ENCODE peak calls at places on chromosome 19, in five cellular contexts. One of them, this sample, is unnamed. For H3K4me1, the result is how much of the 10 kb centered on the place peaks cover.

GRCh38 chr19:54530866-54531265 is 28.2 kb downstream of the LAIR2 start:
- DNase-seq in suprapubic skin: no peak
- DNase-seq in ovary: no peak
- DNase-seq in kidney: no peak
- DNase-seq in thoracic aorta: no peak
- DNase-seq in this sample: no peak

GRCh38 chr19:27691991-27692390 is 1521.0 kb downstream of the UQCRFS1 start:
- DNase-seq in suprapubic skin: no peak
- DNase-seq in ovary: no peak
- DNase-seq in kidney: no peak
- DNase-seq in thoracic aorta: no peak
- DNase-seq in this sample: no peak

GRCh38 chr19:29702958-29703320 is 12.1 kb downstream of the C19orf12 start:
- DNase-seq in suprapubic skin: no peak
- DNase-seq in ovary: no peak
- DNase-seq in kidney: no peak
- DNase-seq in thoracic aorta: no peak
- DNase-seq in this sample: no peak

GRCh38 chr19:54654447-54655321 is 8.1 kb upstream of the LILRB4 start:
- DNase-seq in suprapubic skin: no peak
- DNase-seq in ovary: no peak
- DNase-seq in kidney: no peak
- DNase-seq in thoracic aorta: no peak
- DNase-seq in this sample: no peak

GRCh38 chr19:5314907-5315298 is 25.7 kb downstream of the PTPRS start:
- DNase-seq in suprapubic skin: no peak
- DNase-seq in ovary: no peak
- DNase-seq in kidney: no peak
- DNase-seq in thoracic aorta: no peak
- DNase-seq in this sample: no peak

GRCh38 chr19:7397687-7398086 is 49.0 kb downstream of the ARHGEF18 start:
- DNase-seq in suprapubic skin: no peak
- DNase-seq in ovary: no peak
- DNase-seq in kidney: no peak
- DNase-seq in thoracic aorta: no peak
- DNase-seq in this sample: no peak

GRCh38 chr19:1131718-1132552 is 28.1 kb downstream of the GPX4 start:
- DNase-seq in suprapubic skin: peak
- DNase-seq in ovary: peak
- DNase-seq in kidney: peak
- DNase-seq in thoracic aorta: peak
- DNase-seq in this sample: peak

GRCh38 chr19:13155472-13156284 is 5.5 kb downstream of the IER2 start:
- DNase-seq in suprapubic skin: peak
- DNase-seq in ovary: peak
- DNase-seq in kidney: peak
- DNase-seq in thoracic aorta: no peak
- DNase-seq in this sample: peak

GRCh38 chr19:45186509-45187334 is 8.1 kb downstream of the BLOC1S3 start:
- DNase-seq in suprapubic skin: no peak
- DNase-seq in ovary: no peak
- DNase-seq in kidney: no peak
- DNase-seq in thoracic aorta: no peak
- DNase-seq in this sample: no peak

GRCh38 chr19:1847684-1848398 is 442 bp downstream of the REXO1 start:
- DNase-seq in suprapubic skin: no peak
- DNase-seq in ovary: no peak
- DNase-seq in kidney: peak
- DNase-seq in thoracic aorta: no peak
- DNase-seq in this sample: peak

GRCh38 chr19:13055213-13056051 is 47.2 kb downstream of the LYL1 start:
- DNase-seq in suprapubic skin: peak
- DNase-seq in ovary: peak
- DNase-seq in kidney: peak
- DNase-seq in thoracic aorta: peak
- DNase-seq in this sample: peak

GRCh38 chr19:33316521-33317284 is 14.4 kb upstream of the CEBPA start:
- DNase-seq in suprapubic skin: no peak
- DNase-seq in ovary: no peak
- DNase-seq in kidney: no peak
- DNase-seq in thoracic aorta: no peak
- DNase-seq in this sample: no peak

GRCh38 chr19:38024991-38025716 is 118.1 kb downstream of the SIPA1L3 start:
- DNase-seq in suprapubic skin: no peak
- DNase-seq in ovary: no peak
- DNase-seq in kidney: no peak
- DNase-seq in thoracic aorta: no peak
- DNase-seq in this sample: no peak

GRCh38 chr19:38158730-38159129 is 65.3 kb downstream of the DPF1 start:
- DNase-seq in suprapubic skin: no peak
- DNase-seq in ovary: no peak
- DNase-seq in kidney: no peak
- DNase-seq in thoracic aorta: no peak
- DNase-seq in this sample: no peak

GRCh38 chr19:14048439-14049153 is 13.3 kb downstream of the PALM3 start:
- DNase-seq in suprapubic skin: no peak
- DNase-seq in ovary: no peak
- DNase-seq in kidney: no peak
- DNase-seq in thoracic aorta: no peak
- DNase-seq in this sample: no peak

GRCh38 chr19:29549105-29550070 is 23.6 kb downstream of the VSTM2B start:
- DNase-seq in suprapubic skin: no peak
- DNase-seq in ovary: no peak
- DNase-seq in kidney: no peak
- DNase-seq in thoracic aorta: no peak
- DNase-seq in this sample: peak

GRCh38 chr19:44745386-44745831 is 3.1 kb upstream of the BCL3 start:
- DNase-seq in suprapubic skin: peak
- DNase-seq in ovary: peak
- DNase-seq in kidney: peak
- DNase-seq in thoracic aorta: no peak
- DNase-seq in this sample: peak

GRCh38 chr19:41415154-41415571 is 12.0 kb downstream of the B3GNT8 start:
- DNase-seq in suprapubic skin: no peak
- DNase-seq in ovary: no peak
- DNase-seq in kidney: no peak
- DNase-seq in thoracic aorta: no peak
- DNase-seq in this sample: peak

GRCh38 chr19:40225440-40226305 is 816 bp downstream of the CCNP start:
- DNase-seq in suprapubic skin: no peak
- DNase-seq in ovary: no peak
- DNase-seq in kidney: no peak
- DNase-seq in thoracic aorta: no peak
- DNase-seq in this sample: no peak

GRCh38 chr19:54281008-54281728 is at the start of gene LILRB2:
- DNase-seq in suprapubic skin: no peak
- DNase-seq in ovary: no peak
- DNase-seq in kidney: no peak
- DNase-seq in thoracic aorta: no peak
- DNase-seq in this sample: no peak

GRCh38 chr19:44912854-44913253 is 1.6 kb upstream of the APOC1 start:
- DNase-seq in suprapubic skin: no peak
- DNase-seq in ovary: peak
- DNase-seq in kidney: no peak
- DNase-seq in thoracic aorta: no peak
- DNase-seq in this sample: no peak

GRCh38 chr19:7063764-7064418 is 5.4 kb upstream of the MBD3L3 start:
- DNase-seq in suprapubic skin: no peak
- DNase-seq in ovary: no peak
- DNase-seq in kidney: no peak
- DNase-seq in thoracic aorta: no peak
- DNase-seq in this sample: no peak

GRCh38 chr19:39199025-39199424 is 2.3 kb downstream of the NCCRP1 start:
- DNase-seq in suprapubic skin: no peak
- DNase-seq in ovary: peak
- DNase-seq in kidney: peak
- DNase-seq in thoracic aorta: no peak
- DNase-seq in this sample: no peak

GRCh38 chr19:41545547-41545946 is 30.4 kb upstream of the CEACAM21 start:
- DNase-seq in suprapubic skin: no peak
- DNase-seq in ovary: no peak
- DNase-seq in kidney: no peak
- DNase-seq in thoracic aorta: no peak
- DNase-seq in this sample: no peak

GRCh38 chr19:29805026-29805925 is 6.5 kb upstream of the CCNE1 start:
- DNase-seq in suprapubic skin: no peak
- DNase-seq in ovary: no peak
- DNase-seq in kidney: peak
- DNase-seq in thoracic aorta: no peak
- DNase-seq in this sample: no peak

GRCh38 chr19:35742121-35742724 is at the start of gene IGFLR1:
- DNase-seq in suprapubic skin: no peak
- DNase-seq in ovary: no peak
- DNase-seq in kidney: no peak
- DNase-seq in thoracic aorta: no peak
- DNase-seq in this sample: peak

GRCh38 chr19:36245210-36246005 is 30.5 kb downstream of the ZNF146 start:
- DNase-seq in suprapubic skin: no peak
- DNase-seq in ovary: no peak
- DNase-seq in kidney: peak
- DNase-seq in thoracic aorta: no peak
- DNase-seq in this sample: peak

DNA sequence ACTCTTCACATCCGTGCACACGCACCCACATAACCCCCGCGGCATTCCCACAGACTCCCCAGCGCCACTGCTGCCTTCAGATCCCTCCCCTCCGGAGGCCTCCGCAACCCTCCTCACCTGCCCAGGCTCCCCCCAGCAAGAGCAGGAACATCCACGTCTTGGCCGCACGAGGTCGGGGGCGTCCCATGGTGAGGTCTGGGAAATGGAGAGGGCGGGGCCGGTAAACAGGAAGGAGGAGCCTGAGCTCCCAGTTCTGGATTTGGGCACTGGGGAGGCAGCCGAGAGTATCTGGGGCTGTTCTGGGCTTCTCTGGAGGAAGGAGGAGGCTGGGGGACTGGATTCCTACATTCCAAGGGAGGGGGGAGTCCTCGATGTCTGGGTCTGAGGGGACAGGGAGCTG is 423 bp downstream of the KLK8 start:
- DNase-seq in suprapubic skin: no peak
- DNase-seq in ovary: no peak
- DNase-seq in kidney: no peak
- DNase-seq in thoracic aorta: no peak
- DNase-seq in this sample: no peak
- TF ChIP-seq CTCF in suprapubic skin: no peak
- TF ChIP-seq CTCF in ovary: no peak
- TF ChIP-seq CTCF in kidney: no peak
- TF ChIP-seq CTCF in thoracic aorta: no peak
- TF ChIP-seq CTCF in this sample: no peak

DNA sequence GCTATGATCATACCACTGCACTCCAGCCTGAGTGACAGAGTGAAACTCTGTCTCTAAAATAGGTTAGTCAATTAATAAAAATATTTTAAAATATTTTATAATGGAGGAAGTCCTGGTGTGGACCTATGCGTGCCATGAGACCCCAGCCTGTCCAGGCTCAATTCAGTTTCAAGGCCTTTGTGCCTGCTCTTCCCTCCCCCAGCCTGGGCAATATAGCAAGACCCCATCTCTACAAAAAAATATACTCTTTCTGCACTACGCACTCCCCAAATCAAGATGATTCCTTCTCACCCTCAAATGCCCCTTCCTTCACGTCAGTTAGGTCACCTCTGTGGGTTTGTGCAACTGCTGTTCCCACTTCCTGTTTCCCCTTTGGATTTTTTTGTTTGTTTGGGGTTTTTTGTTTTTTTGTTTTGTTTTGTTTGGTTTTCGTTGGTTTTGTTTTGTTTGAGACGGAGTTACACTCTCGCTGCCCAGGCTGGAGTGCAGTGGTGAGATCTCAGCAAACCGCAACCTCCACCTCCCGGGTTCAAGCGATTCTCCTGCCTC is 1.4 kb upstream of the HSH2D start:
- DNase-seq in suprapubic skin: no peak
- DNase-seq in ovary: no peak
- DNase-seq in kidney: no peak
- DNase-seq in thoracic aorta: no peak
- DNase-seq in this sample: no peak
- H3K4me1 ChIP-seq in suprapubic skin: under half
- H3K4me1 ChIP-seq in ovary: under half
- H3K4me1 ChIP-seq in kidney: under half
- H3K4me1 ChIP-seq in thoracic aorta: under half
- H3K4me1 ChIP-seq in this sample: under half

GRCh38 chr19:3546119-3546518 is 7.1 kb downstream of the TEKTIP1 start:
- DNase-seq in suprapubic skin: no peak
- DNase-seq in ovary: no peak
- DNase-seq in kidney: peak
- DNase-seq in thoracic aorta: no peak
- DNase-seq in this sample: peak
- H3K4me3 ChIP-seq in suprapubic skin: no peak
- H3K4me3 ChIP-seq in ovary: no peak
- H3K4me3 ChIP-seq in kidney: no peak
- H3K4me3 ChIP-seq in thoracic aorta: no peak
- H3K4me3 ChIP-seq in this sample: no peak

DNA sequence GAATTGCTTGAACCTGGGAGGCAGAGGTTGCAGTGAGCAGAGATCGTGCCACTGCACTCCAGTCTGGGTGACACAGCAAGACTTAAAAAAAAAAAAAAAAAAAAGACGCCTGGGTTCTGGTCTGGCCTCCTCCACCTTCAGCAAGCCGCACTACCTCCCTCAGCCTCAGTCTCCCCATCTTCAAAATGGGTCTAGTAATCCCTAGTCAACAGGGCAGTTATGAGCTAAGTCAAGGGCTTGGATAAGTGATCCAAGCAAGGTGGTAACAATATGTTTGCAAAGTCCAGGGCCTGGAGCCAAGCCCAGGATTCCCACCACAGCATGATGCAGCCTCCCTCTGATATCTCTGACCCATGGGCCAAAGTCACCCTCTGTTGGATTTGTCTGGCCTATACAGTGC is 4.4 kb downstream of the KDELR1 start:
- DNase-seq in suprapubic skin: no peak
- DNase-seq in ovary: no peak
- DNase-seq in kidney: no peak
- DNase-seq in thoracic aorta: no peak
- DNase-seq in this sample: no peak
- TF ChIP-seq CTCF in suprapubic skin: no peak
- TF ChIP-seq CTCF in ovary: no peak
- TF ChIP-seq CTCF in kidney: no peak
- TF ChIP-seq CTCF in thoracic aorta: no peak
- TF ChIP-seq CTCF in this sample: no peak

GRCh38 chr19:46192990-46193650 is 36.4 kb upstream of the IGFL1 start:
- DNase-seq in suprapubic skin: peak
- DNase-seq in ovary: no peak
- DNase-seq in kidney: no peak
- DNase-seq in thoracic aorta: no peak
- DNase-seq in this sample: no peak
- H3K4me1 ChIP-seq in suprapubic skin: under half
- H3K4me1 ChIP-seq in ovary: under half
- H3K4me1 ChIP-seq in kidney: under half
- H3K4me1 ChIP-seq in thoracic aorta: under half
- H3K4me1 ChIP-seq in this sample: under half

GRCh38 chr19:49132974-49133609 is 13.7 kb downstream of the PPFIA3 start:
- DNase-seq in suprapubic skin: no peak
- DNase-seq in ovary: peak
- DNase-seq in kidney: peak
- DNase-seq in thoracic aorta: no peak
- DNase-seq in this sample: no peak
- H3K4me3 ChIP-seq in suprapubic skin: peak
- H3K4me3 ChIP-seq in ovary: peak
- H3K4me3 ChIP-seq in kidney: peak
- H3K4me3 ChIP-seq in thoracic aorta: peak
- H3K4me3 ChIP-seq in this sample: no peak